ENCODE peak calls at places on chromosomes 6 and 20, in five cellular contexts. C is stimulated activated CD4-positive, alpha-beta T cell treated with anti-CD3 and anti-CD28 coated beads, Interleukin-4, amount 100 ng/mL, for 24 hours; J is naive thymus-derived CD8-positive, alpha-beta T cell; E is cardiac fibroblast; M is fibroblast of the conjunctiva. P is an unnamed sample.

GRCh38 chr6:104218132-104218531 is 641.6 kb downstream of the HACE1 start:
- DNase-seq in C (no peak), J (no peak), E (peak), M (no peak), P (no peak)

GRCh38 chr6:130322673-130323268 is 43.0 kb upstream of the TMEM200A start:
- DNase-seq in C (peak), J (peak), E (peak), M (peak), P (peak)

GRCh38 chr20:18632196-18632789 is 44.4 kb downstream of the DTD1 start:
- DNase-seq in C (peak), J (peak), E (peak), M (peak), P (no peak)

GRCh38 chr6:146968041-146968760 is 236.0 kb upstream of the STXBP5 start:
- DNase-seq in C (no peak), J (no peak), E (peak), M (peak), P (peak)

GRCh38 chr20:12528591-12529041 is 480.2 kb upstream of the SPTLC3 start:
- DNase-seq in C (no peak), J (no peak), E (no peak), M (no peak), P (no peak)

GRCh38 chr6:149484733-149485700 is at the start of gene ZC3H12D:
- DNase-seq in C (peak), J (peak), E (peak), M (peak), P (peak)

GRCh38 chr6:150924808-150925654 is 59.5 kb downstream of the MTHFD1L start:
- DNase-seq in C (no peak), J (no peak), E (peak), M (no peak), P (no peak)

GRCh38 chr6:71245265-71246049 is 43.2 kb upstream of the OGFRL1 start:
- DNase-seq in C (no peak), J (no peak), E (no peak), M (no peak), P (no peak)

GRCh38 chr20:62683136-62683535 is 25.5 kb upstream of the NTSR1 start:
- DNase-seq in C (no peak), J (no peak), E (no peak), M (no peak), P (no peak)

GRCh38 chr6:6736753-6737654 is 148.5 kb downstream of the LY86 start:
- DNase-seq in C (no peak), J (no peak), E (peak), M (peak), P (no peak)

GRCh38 chr6:129567374-129567773 is 142.6 kb downstream of the ARHGAP18 start:
- DNase-seq in C (peak), J (no peak), E (peak), M (no peak), P (no peak)

GRCh38 chr6:125114248-125114858 is 39.2 kb upstream of the TPD52L1 start:
- DNase-seq in C (peak), J (peak), E (peak), M (peak), P (peak)

GRCh38 chr6:10403385-10404106 is 11.3 kb downstream of the TFAP2A start:
- DNase-seq in C (no peak), J (no peak), E (peak), M (no peak), P (peak)

GRCh38 chr6:7974932-7975763 is 64.6 kb upstream of the TXNDC5 start:
- DNase-seq in C (no peak), J (no peak), E (peak), M (peak), P (peak)

GRCh38 chr20:64261138-64261537 is 5.6 kb downstream of the PCMTD2 start:
- DNase-seq in C (no peak), J (peak), E (peak), M (peak), P (no peak)

GRCh38 chr6:150027806-150028565 is 2.7 kb upstream of the RAET1L start:
- DNase-seq in C (no peak), J (no peak), E (no peak), M (no peak), P (no peak)

GRCh38 chr20:12838261-12838866 is 170.4 kb upstream of the SPTLC3 start:
- DNase-seq in C (no peak), J (no peak), E (no peak), M (no peak), P (no peak)

GRCh38 chr20:61779176-61779965 is 286.3 kb downstream of the TAF4 start:
- DNase-seq in C (no peak), J (no peak), E (no peak), M (no peak), P (no peak)

GRCh38 chr6:106085984-106086832 is at the start of gene PRDM1:
- DNase-seq in C (peak), J (peak), E (peak), M (no peak), P (peak)

GRCh38 chr6:71482742-71483141 is 194.1 kb downstream of the OGFRL1 start:
- DNase-seq in C (no peak), J (no peak), E (peak), M (no peak), P (no peak)

GRCh38 chr6:107578642-107579332 is 88.9 kb downstream of the SOBP start:
- DNase-seq in C (no peak), J (no peak), E (no peak), M (no peak), P (no peak)

GRCh38 chr6:25962368-25963127 is at the start of gene TRIM38:
- DNase-seq in C (peak), J (peak), E (peak), M (peak), P (peak)

GRCh38 chr6:16217156-16217721 is 21.1 kb upstream of the GMPR start:
- DNase-seq in C (no peak), J (no peak), E (no peak), M (no peak), P (no peak)

GRCh38 chr6:89357390-89357789 is 4.9 kb upstream of the UBE2J1 start:
- DNase-seq in C (no peak), J (peak), E (no peak), M (no peak), P (no peak)

GRCh38 chr6:112214749-112215269 is 39.6 kb downstream of the LAMA4 start:
- DNase-seq in C (no peak), J (no peak), E (no peak), M (no peak), P (no peak)

GRCh38 chr6:126204598-126204997 is 135.3 kb upstream of the CENPW start:
- DNase-seq in C (no peak), J (no peak), E (no peak), M (no peak), P (no peak)